ENCODE peak calls at places on chromosome 13, in nine cellular contexts. One of them, this sample, is unnamed.

GRCh38 chr13:30479154-30479553 is 13.4 kb upstream of the HMGB1 start:
- DNase-seq in mesothelial cell of epicardium: no peak
- DNase-seq in Calu3: no peak
- DNase-seq in fibroblast of villous mesenchyme: no peak
- DNase-seq in mucosa of descending colon: no peak
- DNase-seq in body of pancreas: no peak
- DNase-seq in mammary epithelial cell: no peak
- DNase-seq in right lobe of liver: peak; percentile 63
- DNase-seq in hepatocyte: peak; percentile 50
- DNase-seq in this sample: no peak

GRCh38 chr13:21399741-21400140 is 59.4 kb downstream of the ZDHHC20 start:
- DNase-seq in mucosa of descending colon: no peak
- DNase-seq in hepatocyte: no peak
- DNase-seq in fibroblast of villous mesenchyme: peak; percentile 26
- DNase-seq in right lobe of liver: no peak
- DNase-seq in Calu3: no peak
- DNase-seq in mammary epithelial cell: peak; percentile 20
- DNase-seq in body of pancreas: no peak
- DNase-seq in mesothelial cell of epicardium: no peak
- DNase-seq in this sample: no peak

GRCh38 chr13:75581874-75582640 is 32.5 kb downstream of the UCHL3 start:
- DNase-seq in fibroblast of villous mesenchyme: no peak
- DNase-seq in mucosa of descending colon: no peak
- DNase-seq in right lobe of liver: no peak
- DNase-seq in mesothelial cell of epicardium: no peak
- DNase-seq in mammary epithelial cell: no peak
- DNase-seq in hepatocyte: no peak
- DNase-seq in body of pancreas: no peak
- DNase-seq in Calu3: no peak
- DNase-seq in this sample: no peak

GRCh38 chr13:39729161-39729560 is 73.7 kb downstream of the COG6 start:
- DNase-seq in Calu3: no peak
- DNase-seq in fibroblast of villous mesenchyme: no peak
- DNase-seq in hepatocyte: no peak
- DNase-seq in mesothelial cell of epicardium: no peak
- DNase-seq in body of pancreas: no peak
- DNase-seq in mucosa of descending colon: no peak
- DNase-seq in right lobe of liver: no peak
- DNase-seq in mammary epithelial cell: no peak
- DNase-seq in this sample: no peak

GRCh38 chr13:51643882-51644281 is 59.6 kb downstream of the WDFY2 start:
- DNase-seq in fibroblast of villous mesenchyme: peak; percentile 83
- DNase-seq in mucosa of descending colon: no peak
- DNase-seq in right lobe of liver: no peak
- DNase-seq in hepatocyte: no peak
- DNase-seq in body of pancreas: no peak
- DNase-seq in mesothelial cell of epicardium: no peak
- DNase-seq in mammary epithelial cell: peak; percentile 81
- DNase-seq in Calu3: no peak
- DNase-seq in this sample: no peak

GRCh38 chr13:36880961-36881360 is 39.1 kb downstream of the SMAD9 start:
- DNase-seq in hepatocyte: no peak
- DNase-seq in right lobe of liver: no peak
- DNase-seq in mammary epithelial cell: no peak
- DNase-seq in mesothelial cell of epicardium: no peak
- DNase-seq in body of pancreas: no peak
- DNase-seq in Calu3: no peak
- DNase-seq in mucosa of descending colon: no peak
- DNase-seq in fibroblast of villous mesenchyme: no peak
- DNase-seq in this sample: no peak

GRCh38 chr13:28375250-28375930 is 119.5 kb downstream of the FLT1 start:
- DNase-seq in mucosa of descending colon: no peak
- DNase-seq in right lobe of liver: no peak
- DNase-seq in Calu3: no peak
- DNase-seq in mammary epithelial cell: no peak
- DNase-seq in fibroblast of villous mesenchyme: no peak
- DNase-seq in body of pancreas: no peak
- DNase-seq in mesothelial cell of epicardium: no peak
- DNase-seq in hepatocyte: no peak
- DNase-seq in this sample: no peak

GRCh38 chr13:65744761-65745160 is 1485.4 kb downstream of the PCDH9 start:
- DNase-seq in fibroblast of villous mesenchyme: no peak
- DNase-seq in mesothelial cell of epicardium: no peak
- DNase-seq in body of pancreas: no peak
- DNase-seq in right lobe of liver: no peak
- DNase-seq in mammary epithelial cell: no peak
- DNase-seq in Calu3: no peak
- DNase-seq in hepatocyte: no peak
- DNase-seq in mucosa of descending colon: no peak
- DNase-seq in this sample: no peak

GRCh38 chr13:93991569-93991968 is 487.9 kb downstream of the DCT start:
- DNase-seq in body of pancreas: no peak
- DNase-seq in right lobe of liver: no peak
- DNase-seq in hepatocyte: no peak
- DNase-seq in fibroblast of villous mesenchyme: no peak
- DNase-seq in mesothelial cell of epicardium: no peak
- DNase-seq in Calu3: no peak
- DNase-seq in mammary epithelial cell: no peak
- DNase-seq in mucosa of descending colon: no peak
- DNase-seq in this sample: no peak

GRCh38 chr13:33347866-33348265 is 62.3 kb upstream of the STARD13 start:
- DNase-seq in mucosa of descending colon: no peak
- DNase-seq in body of pancreas: no peak
- DNase-seq in right lobe of liver: no peak
- DNase-seq in mammary epithelial cell: no peak
- DNase-seq in fibroblast of villous mesenchyme: no peak
- DNase-seq in mesothelial cell of epicardium: no peak
- DNase-seq in Calu3: no peak
- DNase-seq in hepatocyte: no peak
- DNase-seq in this sample: no peak

GRCh38 chr13:33349996-33350826 is 64.7 kb upstream of the STARD13 start:
- DNase-seq in mesothelial cell of epicardium: peak; percentile 42
- DNase-seq in fibroblast of villous mesenchyme: peak; percentile 41
- DNase-seq in mammary epithelial cell: no peak
- DNase-seq in body of pancreas: peak; percentile 66
- DNase-seq in right lobe of liver: no peak
- DNase-seq in Calu3: peak; percentile 43
- DNase-seq in hepatocyte: peak; percentile 44
- DNase-seq in mucosa of descending colon: peak; percentile 65
- DNase-seq in this sample: peak; percentile 14

GRCh38 chr13:33348366-33348765 is 62.8 kb upstream of the STARD13 start:
- DNase-seq in body of pancreas: no peak
- DNase-seq in fibroblast of villous mesenchyme: peak; percentile 96
- DNase-seq in Calu3: no peak
- DNase-seq in mesothelial cell of epicardium: no peak
- DNase-seq in hepatocyte: no peak
- DNase-seq in right lobe of liver: no peak
- DNase-seq in mucosa of descending colon: peak; percentile 21
- DNase-seq in mammary epithelial cell: no peak
- DNase-seq in this sample: no peak

GRCh38 chr13:33351324-33351723 is 65.8 kb upstream of the STARD13 start:
- DNase-seq in Calu3: peak; percentile 3
- DNase-seq in right lobe of liver: no peak
- DNase-seq in mucosa of descending colon: peak; percentile 17
- DNase-seq in mammary epithelial cell: no peak
- DNase-seq in body of pancreas: no peak
- DNase-seq in mesothelial cell of epicardium: no peak
- DNase-seq in hepatocyte: no peak
- DNase-seq in fibroblast of villous mesenchyme: peak; percentile 51
- DNase-seq in this sample: no peak

DNA sequence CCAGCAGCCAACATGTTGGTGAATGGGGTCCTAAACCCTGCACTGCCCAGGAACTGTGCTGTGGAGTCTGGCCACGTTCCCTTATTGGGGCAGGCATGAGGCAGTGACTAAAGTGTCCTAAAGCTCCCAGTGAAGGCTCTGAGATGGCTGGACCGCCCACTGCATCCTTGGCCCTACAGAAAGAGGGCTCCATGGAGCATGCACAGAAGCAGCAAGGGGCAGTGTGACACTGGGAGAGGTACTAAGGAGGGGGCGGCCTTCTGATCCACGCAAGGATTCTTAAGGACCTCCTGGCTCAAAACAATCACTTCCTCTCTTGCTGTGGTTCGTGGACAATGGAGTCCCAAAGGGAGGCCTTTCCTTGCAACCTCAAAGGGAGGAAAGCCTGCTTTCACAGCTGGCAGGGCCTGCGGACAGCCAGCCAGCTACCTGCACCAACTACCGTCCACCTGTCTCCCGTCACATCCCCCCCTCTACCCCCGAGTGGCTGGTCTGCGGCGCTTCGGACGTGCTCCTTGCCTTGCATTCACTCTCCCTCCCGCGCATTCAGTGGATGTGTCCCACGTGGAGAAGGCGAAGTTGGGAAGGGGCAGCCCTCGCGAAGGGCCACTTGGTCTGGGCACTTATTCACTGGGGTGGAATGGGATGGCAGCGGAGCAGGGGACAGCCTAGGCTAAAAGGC is 63.9 kb upstream of the STARD13 start:
- DNase-seq in fibroblast of villous mesenchyme: peak; percentile 28
- DNase-seq in hepatocyte: no peak
- DNase-seq in Calu3: peak; percentile 18
- DNase-seq in body of pancreas: peak; percentile 25
- DNase-seq in right lobe of liver: no peak
- DNase-seq in mesothelial cell of epicardium: no peak
- DNase-seq in mucosa of descending colon: peak; percentile 38
- DNase-seq in mammary epithelial cell: no peak
- DNase-seq in this sample: no peak
- TF ChIP-seq CTCF in fibroblast of villous mesenchyme: no peak
- TF ChIP-seq CTCF in hepatocyte: no peak
- TF ChIP-seq CTCF in Calu3: no peak
- TF ChIP-seq CTCF in body of pancreas: no peak
- TF ChIP-seq CTCF in right lobe of liver: no peak
- TF ChIP-seq CTCF in mesothelial cell of epicardium: no peak
- TF ChIP-seq CTCF in mucosa of descending colon: no peak
- TF ChIP-seq CTCF in mammary epithelial cell: no peak
- TF ChIP-seq CTCF in this sample: no peak

DNA sequence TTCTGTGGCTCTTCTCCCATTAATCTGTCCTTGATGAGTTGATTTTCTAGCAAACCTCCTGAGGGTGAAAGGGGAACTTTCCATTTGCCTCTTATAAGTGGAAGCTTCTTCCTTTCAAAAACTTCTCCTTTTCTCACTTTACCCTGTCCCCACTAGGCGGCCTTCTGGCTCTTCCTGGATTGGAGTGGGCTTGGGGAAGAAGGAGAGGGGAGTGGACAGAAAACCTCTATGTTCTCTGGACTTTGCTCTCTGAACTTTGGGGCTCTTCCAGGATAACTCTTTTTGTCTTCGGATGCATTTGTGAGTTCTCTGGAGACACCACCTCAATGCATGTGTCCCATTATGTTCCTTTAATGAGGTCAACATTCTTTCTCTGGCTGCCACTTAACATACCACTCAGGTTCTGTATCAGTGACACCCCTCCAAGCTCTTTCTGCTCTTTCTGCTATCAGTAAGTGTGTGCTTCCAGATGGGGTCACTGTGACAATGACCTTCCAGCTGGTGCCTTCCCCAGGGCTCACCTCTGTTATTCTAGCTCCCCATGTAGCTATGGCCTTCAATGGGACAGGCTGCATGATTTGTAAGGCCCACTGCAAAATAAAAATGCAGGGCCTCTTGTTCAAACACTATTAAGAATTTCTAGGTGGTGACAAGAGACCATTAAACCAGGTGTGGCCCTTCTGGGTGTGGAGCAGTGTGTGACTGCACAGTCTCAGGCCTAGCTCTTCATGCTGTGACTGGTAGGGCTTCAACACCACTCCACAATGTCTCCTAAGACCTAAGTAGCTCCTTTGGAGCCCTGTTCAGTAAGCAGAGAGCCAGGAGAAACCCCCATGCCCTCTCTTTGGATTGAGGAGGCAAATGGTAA is 389.2 kb downstream of the EFNB2 start:
- DNase-seq in Calu3: no peak
- DNase-seq in fibroblast of villous mesenchyme: no peak
- DNase-seq in body of pancreas: no peak
- DNase-seq in hepatocyte: peak; percentile 16
- DNase-seq in mucosa of descending colon: peak; percentile 76
- DNase-seq in right lobe of liver: no peak
- DNase-seq in mammary epithelial cell: no peak
- DNase-seq in mesothelial cell of epicardium: no peak
- DNase-seq in this sample: no peak
- TF ChIP-seq CTCF in Calu3: no peak
- TF ChIP-seq CTCF in fibroblast of villous mesenchyme: no peak
- TF ChIP-seq CTCF in body of pancreas: no peak
- TF ChIP-seq CTCF in hepatocyte: peak; percentile 7
- TF ChIP-seq CTCF in mucosa of descending colon: no peak
- TF ChIP-seq CTCF in right lobe of liver: no peak
- TF ChIP-seq CTCF in mammary epithelial cell: no peak
- TF ChIP-seq CTCF in mesothelial cell of epicardium: no peak
- TF ChIP-seq CTCF in this sample: peak; percentile 15

GRCh38 chr13:113781571-113781970 is 22.5 kb downstream of the TMEM255B start:
- DNase-seq in hepatocyte: no peak
- DNase-seq in mammary epithelial cell: peak; percentile 75
- DNase-seq in mucosa of descending colon: no peak
- DNase-seq in fibroblast of villous mesenchyme: no peak
- DNase-seq in right lobe of liver: no peak
- DNase-seq in Calu3: no peak
- DNase-seq in body of pancreas: no peak
- DNase-seq in mesothelial cell of epicardium: no peak
- DNase-seq in this sample: no peak
- TF ChIP-seq CTCF in hepatocyte: no peak
- TF ChIP-seq CTCF in mammary epithelial cell: no peak
- TF ChIP-seq CTCF in mucosa of descending colon: no peak
- TF ChIP-seq CTCF in fibroblast of villous mesenchyme: no peak
- TF ChIP-seq CTCF in right lobe of liver: no peak
- TF ChIP-seq CTCF in Calu3: no peak
- TF ChIP-seq CTCF in body of pancreas: no peak
- TF ChIP-seq CTCF in mesothelial cell of epicardium: peak; percentile 38
- TF ChIP-seq CTCF in this sample: no peak

GRCh38 chr13:50123515-50123861 is 108.2 kb downstream of the KCNRG start:
- DNase-seq in mesothelial cell of epicardium: no peak
- DNase-seq in right lobe of liver: no peak
- DNase-seq in fibroblast of villous mesenchyme: no peak
- DNase-seq in body of pancreas: no peak
- DNase-seq in mucosa of descending colon: no peak
- DNase-seq in Calu3: no peak
- DNase-seq in mammary epithelial cell: no peak
- DNase-seq in hepatocyte: no peak
- DNase-seq in this sample: no peak

GRCh38 chr13:50125306-50125555 is 110.0 kb downstream of the KCNRG start:
- DNase-seq in mesothelial cell of epicardium: no peak
- DNase-seq in mucosa of descending colon: no peak
- DNase-seq in Calu3: no peak
- DNase-seq in hepatocyte: no peak
- DNase-seq in right lobe of liver: no peak
- DNase-seq in mammary epithelial cell: no peak
- DNase-seq in fibroblast of villous mesenchyme: no peak
- DNase-seq in body of pancreas: no peak
- DNase-seq in this sample: no peak

GRCh38 chr13:50123862-50124535 is 108.8 kb downstream of the KCNRG start:
- DNase-seq in right lobe of liver: no peak
- DNase-seq in Calu3: peak; percentile 91
- DNase-seq in hepatocyte: peak; percentile 86
- DNase-seq in body of pancreas: peak; percentile 98
- DNase-seq in mesothelial cell of epicardium: no peak
- DNase-seq in mucosa of descending colon: peak; percentile 76
- DNase-seq in fibroblast of villous mesenchyme: peak; percentile 97
- DNase-seq in mammary epithelial cell: peak; percentile 92
- DNase-seq in this sample: peak; percentile 77

GRCh38 chr13:50125556-50126377 is 110.5 kb downstream of the KCNRG start:
- DNase-seq in body of pancreas: peak; percentile 97
- DNase-seq in fibroblast of villous mesenchyme: peak; percentile 89
- DNase-seq in mammary epithelial cell: peak; percentile 77
- DNase-seq in Calu3: peak; percentile 76
- DNase-seq in hepatocyte: peak; percentile 96
- DNase-seq in mesothelial cell of epicardium: peak; percentile 75
- DNase-seq in right lobe of liver: peak; percentile 99
- DNase-seq in mucosa of descending colon: peak; percentile 98
- DNase-seq in this sample: peak; percentile 78

GRCh38 chr13:50124536-50125305 is 109.5 kb downstream of the KCNRG start:
- DNase-seq in fibroblast of villous mesenchyme: peak; percentile 63
- DNase-seq in mesothelial cell of epicardium: peak; percentile 80
- DNase-seq in mucosa of descending colon: peak; percentile 95
- DNase-seq in Calu3: peak; percentile 57
- DNase-seq in right lobe of liver: peak; percentile 98
- DNase-seq in mammary epithelial cell: peak; percentile 52
- DNase-seq in hepatocyte: peak; percentile 98
- DNase-seq in body of pancreas: peak; percentile 52
- DNase-seq in this sample: peak; percentile 58
- TF ChIP-seq CTCF in fibroblast of villous mesenchyme: no peak
- TF ChIP-seq CTCF in mesothelial cell of epicardium: no peak
- TF ChIP-seq CTCF in mucosa of descending colon: no peak
- TF ChIP-seq CTCF in Calu3: no peak
- TF ChIP-seq CTCF in right lobe of liver: no peak
- TF ChIP-seq CTCF in mammary epithelial cell: no peak
- TF ChIP-seq CTCF in hepatocyte: no peak
- TF ChIP-seq CTCF in body of pancreas: no peak
- TF ChIP-seq CTCF in this sample: no peak